ENCODE peak calls at places on chromosomes 2 and 18, in eight cellular contexts. N is posterior cingulate gyrus; I is IMR-90; X is stimulated activated CD4-positive, alpha-beta T cell treated with anti-CD3 and anti-CD28 coated beads, Interleukin-2, amount 100 ng/mL, for 48 hours; P is HAP-1; Y is GM23338; W is activated naive CD8-positive, alpha-beta T cell treated with anti-CD3 and anti-CD28 coated beads, Interleukin-2, amount 50 U/mL, for 24 hours; F is NCI-H1105. V is an unnamed sample.

GRCh38 chr18:66638856-66639621 is 35.1 kb upstream of the CDH19 start:
- DNase-seq in N (no peak), I (no peak), X (no peak), P (no peak), Y (no peak), W (no peak), F (no peak), V (no peak)

GRCh38 chr2:29187926-29188325 is 72.7 kb downstream of the CLIP4 start:
- DNase-seq in N (no peak), I (peak), X (no peak), P (no peak), Y (no peak), W (no peak), F (no peak), V (no peak)

GRCh38 chr2:182504903-182505302 is 78.1 kb upstream of the PDE1A start:
- DNase-seq in N (no peak), I (peak), X (no peak), P (no peak), Y (no peak), W (no peak), F (no peak), V (no peak)

GRCh38 chr2:25368650-25369049 is 26.9 kb upstream of the DNMT3A start:
- DNase-seq in N (no peak), I (peak), X (no peak), P (no peak), Y (no peak), W (no peak), F (no peak), V (no peak)

GRCh38 chr2:186537019-186537418 is 51.0 kb downstream of the ZC3H15 start:
- DNase-seq in N (no peak), I (no peak), X (no peak), P (no peak), Y (no peak), W (no peak), F (no peak), V (no peak)

GRCh38 chr2:180050246-180050645 is 43.1 kb upstream of the CWC22 start:
- DNase-seq in N (no peak), I (peak), X (no peak), P (no peak), Y (no peak), W (no peak), F (no peak), V (no peak)

GRCh38 chr18:50218432-50219197 is 23.7 kb upstream of the MYO5B start:
- DNase-seq in N (no peak), I (peak), X (no peak), P (peak), Y (peak), W (peak), F (peak), V (no peak)

GRCh38 chr18:9135081-9135911 is 1.3 kb upstream of the ANKRD12 start:
- DNase-seq in N (no peak), I (no peak), X (no peak), P (no peak), Y (no peak), W (no peak), F (no peak), V (peak)

GRCh38 chr18:8176105-8176504 is 433.1 kb upstream of the RAB12 start:
- DNase-seq in N (no peak), I (peak), X (no peak), P (no peak), Y (no peak), W (no peak), F (no peak), V (no peak)

GRCh38 chr2:98833172-98833916 is 102.4 kb upstream of the MGAT4A start:
- DNase-seq in N (no peak), I (no peak), X (no peak), P (no peak), Y (no peak), W (no peak), F (no peak), V (no peak)

GRCh38 chr2:56474412-56475158 is 290.8 kb downstream of the CCDC85A start:
- DNase-seq in N (no peak), I (no peak), X (no peak), P (no peak), Y (no peak), W (no peak), F (peak), V (no peak)

GRCh38 chr2:16248571-16249105 is 308.3 kb downstream of the MYCN start:
- DNase-seq in N (no peak), I (no peak), X (no peak), P (no peak), Y (no peak), W (no peak), F (no peak), V (no peak)

GRCh38 chr2:142037051-142037450 is 93.8 kb downstream of the LRP1B start:
- DNase-seq in N (no peak), I (no peak), X (no peak), P (peak), Y (peak), W (no peak), F (no peak), V (no peak)

GRCh38 chr2:158989165-158989564 is 20.7 kb downstream of the TANC1 start:
- DNase-seq in N (no peak), I (no peak), X (no peak), P (no peak), Y (no peak), W (no peak), F (no peak), V (no peak)

GRCh38 chr2:108587621-108588020 is 53.4 kb downstream of the LIMS1 start:
- DNase-seq in N (no peak), I (peak), X (no peak), P (no peak), Y (no peak), W (no peak), F (no peak), V (no peak)

GRCh38 chr2:130834923-130835765 is 1.6 kb upstream of the ARHGEF4 start:
- DNase-seq in N (no peak), I (no peak), X (no peak), P (no peak), Y (no peak), W (no peak), F (no peak), V (no peak)

GRCh38 chr18:46596119-46596518 is 60.9 kb downstream of the LOXHD1 start:
- DNase-seq in N (no peak), I (peak), X (no peak), P (no peak), Y (no peak), W (no peak), F (no peak), V (no peak)

GRCh38 chr2:192887296-192887695 is 692.6 kb upstream of the TMEFF2 start:
- DNase-seq in N (no peak), I (no peak), X (no peak), P (no peak), Y (no peak), W (no peak), F (no peak), V (no peak)

GRCh38 chr18:36580266-36580665 is 248.5 kb downstream of the TPGS2 start:
- DNase-seq in N (no peak), I (peak), X (no peak), P (no peak), Y (peak), W (no peak), F (no peak), V (no peak)

GRCh38 chr2:86584164-86584913 is 21.1 kb upstream of the CHMP3 start:
- DNase-seq in N (no peak), I (no peak), X (no peak), P (no peak), Y (no peak), W (no peak), F (no peak), V (no peak)

GRCh38 chr18:50162486-50163304 is 32.3 kb downstream of the MYO5B start:
- DNase-seq in N (no peak), I (no peak), X (no peak), P (peak), Y (no peak), W (no peak), F (no peak), V (no peak)

GRCh38 chr2:88136817-88137216 is 9.0 kb upstream of the FABP1 start:
- DNase-seq in N (no peak), I (no peak), X (no peak), P (no peak), Y (no peak), W (no peak), F (no peak), V (no peak)

GRCh38 chr18:67410075-67410474 is 106.4 kb downstream of the DSEL start:
- DNase-seq in N (no peak), I (peak), X (no peak), P (no peak), Y (no peak), W (no peak), F (no peak), V (no peak)

GRCh38 chr2:232530626-232531260 is 4.8 kb downstream of the CHRND start:
- DNase-seq in N (no peak), I (no peak), X (no peak), P (no peak), Y (no peak), W (no peak), F (no peak), V (no peak)

GRCh38 chr2:10493636-10494281 is 45.6 kb upstream of the ODC1 start:
- DNase-seq in N (peak), I (peak), X (peak), P (no peak), Y (no peak), W (peak), F (no peak), V (no peak)

GRCh38 chr18:47754311-47755101 is 176.0 kb downstream of the SMAD2 start:
- DNase-seq in N (peak), I (no peak), X (peak), P (peak), Y (peak), W (peak), F (peak), V (peak)

GRCh38 chr2:27446057-27446456 is 3.9 kb downstream of the KRTCAP3 start:
- DNase-seq in N (no peak), I (no peak), X (no peak), P (no peak), Y (no peak), W (no peak), F (no peak), V (no peak)

GRCh38 chr2:240196716-240197438 is 56.4 kb upstream of the OTOS start:
- DNase-seq in N (no peak), I (no peak), X (no peak), P (peak), Y (no peak), W (no peak), F (no peak), V (no peak)

GRCh38 chr2:111171337-111171930 is 50.7 kb downstream of the BCL2L11 start:
- DNase-seq in N (no peak), I (no peak), X (no peak), P (no peak), Y (no peak), W (no peak), F (no peak), V (no peak)

GRCh38 chr2:38105911-38106310 is 30.0 kb upstream of the CYP1B1 start:
- DNase-seq in N (no peak), I (no peak), X (no peak), P (no peak), Y (no peak), W (no peak), F (no peak), V (no peak)

GRCh38 chr2:176960736-176961135 is 251.9 kb upstream of the HNRNPA3 start:
- DNase-seq in N (no peak), I (no peak), X (no peak), P (no peak), Y (peak), W (no peak), F (no peak), V (no peak)

GRCh38 chr2:85734942-85735608 is 18.7 kb upstream of the ATOH8 start:
- DNase-seq in N (no peak), I (peak), X (no peak), P (no peak), Y (no peak), W (no peak), F (no peak), V (no peak)

GRCh38 chr2:200587007-200587616 is 1.3 kb downstream of the AOX1 start:
- DNase-seq in N (no peak), I (no peak), X (no peak), P (no peak), Y (no peak), W (no peak), F (no peak), V (no peak)

V was measured in NT2/D1.